ENCODE peak calls at places on chromosomes 2 and 18, in eight cellular contexts. K is A549, A is AG04450, O is Peyer's patch, U is AG09319, Y is endothelial cell, M is SK-N-SH, L is breast epithelium. G is an unnamed sample.
A peak's percentile ranks its signal among the peaks of the same experiment; 100 is the strongest.

GRCh38 chr2:197929886-197930227 is 125.5 kb downstream of the PLCL1 start:
- DNase-seq in L (no peak), K (no peak), O (no peak), Y (no peak), M (no peak), U (no peak), A (no peak), G (no peak)

GRCh38 chr2:172211507-172211906 is 108.8 kb upstream of the DLX2 start:
- DNase-seq in Y (no peak), K (no peak), U (no peak), M (no peak), L (no peak), O (no peak), A (no peak), G (no peak)

GRCh38 chr2:186907897-186908296 is 58.9 kb upstream of the ZSWIM2 start:
- DNase-seq in Y (no peak), U (no peak), M (no peak), L (no peak), A (no peak), K (no peak), O (no peak), G (no peak)

GRCh38 chr2:202530038-202530437 is 104.7 kb upstream of the FAM117B start:
- DNase-seq in A (no peak), M (no peak), K (no peak), O (no peak), Y (no peak), L (no peak), U (no peak), G (no peak)

GRCh38 chr2:45852450-45853150 is 201.1 kb downstream of the PRKCE start:
- DNase-seq in U (no peak), K (no peak), L (no peak), Y (no peak), A (no peak), M (no peak), O (no peak), G (no peak)

GRCh38 chr2:237459741-237460174 is 27.3 kb upstream of the MLPH start:
- DNase-seq in U (no peak), K (no peak), Y (no peak), M (no peak), L (no peak), A (no peak), O (no peak), G (no peak)

GRCh38 chr2:670637-671036 is 6.6 kb downstream of the TMEM18 start:
- DNase-seq in A (no peak), L (no peak), U (no peak), Y (no peak), M (no peak), O (no peak), K (no peak), G (no peak)

GRCh38 chr2:71043531-71044407 is 24.7 kb upstream of the NAGK start:
- DNase-seq in K (no peak), M (peak; percentile 25), A (no peak), O (no peak), L (no peak), U (no peak), Y (no peak), G (no peak)

GRCh38 chr2:86704482-86704971 is 15.6 kb upstream of the RMND5A start:
- DNase-seq in K (peak; percentile 69), M (no peak), L (no peak), Y (no peak), A (peak; percentile 42), O (peak; percentile 81), U (peak; percentile 39), G (no peak)

GRCh38 chr18:6487968-6488367 is 73.3 kb upstream of the L3MBTL4 start:
- DNase-seq in K (no peak), M (no peak), A (no peak), O (no peak), Y (no peak), U (no peak), L (no peak), G (no peak)

GRCh38 chr2:240981871-240982800 is 16.3 kb upstream of the SNED1 start:
- DNase-seq in U (no peak), L (no peak), A (no peak), K (no peak), O (no peak), M (no peak), Y (no peak), G (peak; percentile 18)

GRCh38 chr2:26782876-26783704 is 2.8 kb upstream of the CENPA start:
- DNase-seq in U (no peak), Y (no peak), L (no peak), A (no peak), O (no peak), M (no peak), K (no peak), G (no peak)

GRCh38 chr18:21439453-21439852 is 161.1 kb downstream of the ESCO1 start:
- DNase-seq in Y (no peak), O (peak; percentile 47), A (peak; percentile 1), K (no peak), U (peak; percentile 39), M (no peak), L (no peak), G (no peak)

GRCh38 chr2:217434183-217434620 is 568.6 kb downstream of the TNS1 start:
- DNase-seq in U (peak; percentile 90), K (peak; percentile 71), L (peak; percentile 87), A (peak; percentile 98), M (peak; percentile 82), Y (peak; percentile 72), O (peak; percentile 78), G (peak; percentile 82)

GRCh38 chr2:96687711-96688640 is 45.4 kb downstream of the FER1L5 start:
- DNase-seq in L (no peak), A (no peak), M (no peak), O (no peak), Y (no peak), K (no peak), U (no peak), G (no peak)

GRCh38 chr2:167438206-167438605 is 549.9 kb downstream of the XIRP2 start:
- DNase-seq in M (no peak), U (no peak), Y (no peak), A (peak; percentile 10), K (no peak), L (no peak), O (no peak), G (no peak)

GRCh38 chr2:232042911-232043564 is 81.5 kb downstream of the DIS3L2 start:
- DNase-seq in Y (no peak), U (no peak), O (no peak), M (no peak), A (no peak), K (no peak), L (no peak), G (no peak)

GRCh38 chr2:40329739-40330047 is 122.2 kb downstream of the SLC8A1 start:
- DNase-seq in M (no peak), Y (no peak), L (no peak), U (no peak), O (no peak), A (no peak), K (no peak), G (no peak)

GRCh38 chr2:79180092-79180491 is 20.5 kb upstream of the REG3A start:
- DNase-seq in L (no peak), O (no peak), A (no peak), Y (no peak), K (no peak), U (no peak), M (no peak), G (no peak)
- TF ChIP-seq CTCF in L (no peak), O (no peak), A (no peak), Y (no peak), K (no peak), U (no peak), M (no peak), G (no peak)

DNA sequence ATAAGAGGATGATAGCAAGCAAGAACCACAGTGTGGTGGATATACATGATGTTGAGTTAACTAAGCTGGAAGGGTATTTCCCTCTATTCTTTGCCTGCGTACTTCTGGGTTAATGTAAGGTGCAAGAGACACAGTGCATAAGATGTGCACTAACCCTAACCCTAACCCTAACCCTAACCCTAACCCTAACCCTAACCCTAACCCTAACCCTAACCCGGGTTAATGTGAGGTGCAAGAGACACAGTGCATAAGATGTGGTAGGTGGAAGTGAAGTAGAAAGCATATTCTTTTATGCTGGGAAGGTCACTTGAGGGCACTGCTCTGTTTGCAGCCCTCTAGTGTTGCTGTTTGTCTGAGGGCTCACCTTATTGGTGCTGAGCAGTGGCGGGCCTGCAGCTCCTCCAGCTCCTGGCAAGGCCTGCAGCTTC is 181.5 kb upstream of the ITGA4 start:
- DNase-seq in M (no peak), U (no peak), L (no peak), O (peak; percentile 58), A (no peak), Y (no peak), K (no peak), G (no peak)
- TF ChIP-seq CTCF in M (no peak), U (no peak), L (no peak), O (no peak), A (no peak), Y (no peak), K (no peak), G (no peak)

GRCh38 chr18:13112982-13113381 is 105.6 kb upstream of the LDLRAD4 start:
- DNase-seq in K (no peak), O (peak; percentile 67), L (no peak), M (peak; percentile 84), U (no peak), A (no peak), Y (peak; percentile 75), G (peak; percentile 90)
- TF ChIP-seq CTCF in K (no peak), O (peak; percentile 40), L (peak; percentile 19), M (peak; percentile 49), U (peak; percentile 34), A (peak; percentile 52), Y (no peak), G (no peak)

DNA sequence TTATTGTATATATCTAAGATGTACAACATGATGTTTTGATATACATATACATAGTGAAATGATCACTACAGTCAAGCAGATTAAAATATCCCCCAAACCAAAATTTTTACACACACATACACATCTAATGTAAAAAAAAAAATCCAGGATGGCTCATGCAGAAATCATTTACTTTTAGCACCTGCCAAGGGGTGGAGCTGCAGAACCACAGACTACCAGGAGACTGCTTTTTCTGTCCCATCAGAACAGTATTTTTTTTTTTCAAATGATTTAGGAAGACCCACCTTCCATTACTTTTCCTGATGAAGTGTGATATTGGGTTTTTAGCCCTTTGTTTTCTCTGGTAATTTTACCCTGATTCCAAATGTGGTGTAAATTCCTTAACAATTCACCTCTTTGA is 61.9 kb downstream of the AQP4 start:
- DNase-seq in Y (no peak), K (no peak), A (no peak), U (no peak), M (no peak), O (no peak), L (no peak), G (no peak)
- TF ChIP-seq CTCF in Y (no peak), K (no peak), A (no peak), U (no peak), M (no peak), O (no peak), L (no peak), G (no peak)

DNA sequence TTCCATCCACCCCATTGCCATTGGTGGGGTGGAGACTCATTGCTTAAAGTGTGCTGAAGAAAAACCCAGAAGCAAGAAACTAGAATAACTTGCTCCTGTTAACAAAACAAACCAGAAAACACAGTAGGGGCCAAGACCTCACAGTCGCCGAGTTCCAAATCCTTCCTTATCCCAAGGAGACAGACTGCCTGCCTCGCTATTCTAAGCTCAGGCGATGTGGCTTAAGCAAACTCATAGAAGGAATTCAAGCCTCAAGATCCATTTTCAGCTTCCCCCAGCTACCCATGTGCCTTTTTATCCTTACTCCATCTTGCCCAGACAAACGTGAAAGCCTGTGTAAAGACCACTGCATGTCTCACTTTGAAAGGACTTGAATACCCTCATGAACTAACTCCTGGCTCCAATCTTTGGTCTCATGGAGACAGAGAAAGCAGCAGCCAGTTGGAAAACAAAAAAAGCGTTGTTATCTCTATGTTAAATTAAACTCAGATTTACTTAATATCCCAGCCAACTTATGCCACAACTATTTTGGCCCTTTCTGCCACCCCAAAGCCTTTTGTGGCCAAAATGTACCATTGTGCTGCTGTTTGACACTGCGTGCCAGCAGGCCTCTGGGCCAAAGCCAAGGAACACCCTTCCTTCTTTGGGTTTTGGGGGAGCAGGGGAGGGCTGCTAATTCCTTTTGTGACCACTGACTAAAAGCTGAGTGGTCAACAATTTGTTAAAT is 123.1 kb upstream of the FZD5 start:
- DNase-seq in M (no peak), L (no peak), Y (no peak), K (no peak), O (no peak), U (no peak), A (no peak), G (no peak)
- TF ChIP-seq CTCF in M (no peak), L (no peak), Y (no peak), K (no peak), O (no peak), U (no peak), A (no peak), G (no peak)

G was measured in glutamatergic neuron.